ENCODE peak calls at places on chromosomes 12 and 14, in eight cellular contexts. One of them, this sample, is unnamed.

GRCh38 chr12:31369712-31370521 is 44.0 kb upstream of the SINHCAF start:
- DNase-seq in astrocyte: peak
- DNase-seq in endodermal cell: peak
- DNase-seq in OCI-LY7: no peak
- DNase-seq in neural progenitor cell: peak
- DNase-seq in psoas muscle: peak
- DNase-seq in left ventricle myocardium inferior: peak
- DNase-seq in RWPE1: no peak
- DNase-seq in this sample: no peak

GRCh38 chr12:52607314-52607713 is 6.1 kb upstream of the KRT72 start:
- DNase-seq in left ventricle myocardium inferior: no peak
- DNase-seq in neural progenitor cell: no peak
- DNase-seq in astrocyte: no peak
- DNase-seq in psoas muscle: no peak
- DNase-seq in RWPE1: no peak
- DNase-seq in OCI-LY7: no peak
- DNase-seq in endodermal cell: no peak
- DNase-seq in this sample: no peak

GRCh38 chr12:129700036-129700435 is 203.8 kb downstream of the TMEM132D start:
- DNase-seq in astrocyte: no peak
- DNase-seq in psoas muscle: no peak
- DNase-seq in OCI-LY7: no peak
- DNase-seq in RWPE1: no peak
- DNase-seq in neural progenitor cell: no peak
- DNase-seq in endodermal cell: no peak
- DNase-seq in left ventricle myocardium inferior: no peak
- DNase-seq in this sample: no peak

GRCh38 chr12:56699020-56699661 is 11.1 kb upstream of the PTGES3 start:
- DNase-seq in astrocyte: no peak
- DNase-seq in neural progenitor cell: no peak
- DNase-seq in psoas muscle: no peak
- DNase-seq in left ventricle myocardium inferior: no peak
- DNase-seq in RWPE1: no peak
- DNase-seq in endodermal cell: no peak
- DNase-seq in OCI-LY7: no peak
- DNase-seq in this sample: no peak

GRCh38 chr12:5904969-5905368 is 40.1 kb downstream of the ANO2 start:
- DNase-seq in RWPE1: no peak
- DNase-seq in OCI-LY7: no peak
- DNase-seq in psoas muscle: no peak
- DNase-seq in astrocyte: no peak
- DNase-seq in neural progenitor cell: no peak
- DNase-seq in endodermal cell: no peak
- DNase-seq in left ventricle myocardium inferior: no peak
- DNase-seq in this sample: no peak

GRCh38 chr12:111270773-111271172 is 98.1 kb downstream of the PHETA1 start:
- DNase-seq in left ventricle myocardium inferior: no peak
- DNase-seq in astrocyte: no peak
- DNase-seq in OCI-LY7: no peak
- DNase-seq in endodermal cell: peak
- DNase-seq in psoas muscle: no peak
- DNase-seq in RWPE1: peak
- DNase-seq in neural progenitor cell: no peak
- DNase-seq in this sample: no peak

GRCh38 chr12:88566430-88566829 is 13.8 kb downstream of the KITLG start:
- DNase-seq in astrocyte: peak
- DNase-seq in RWPE1: no peak
- DNase-seq in psoas muscle: no peak
- DNase-seq in OCI-LY7: no peak
- DNase-seq in endodermal cell: no peak
- DNase-seq in left ventricle myocardium inferior: no peak
- DNase-seq in neural progenitor cell: no peak
- DNase-seq in this sample: no peak

GRCh38 chr14:87916886-87917275 is 76.1 kb downstream of the GALC start:
- DNase-seq in neural progenitor cell: no peak
- DNase-seq in RWPE1: no peak
- DNase-seq in endodermal cell: no peak
- DNase-seq in left ventricle myocardium inferior: no peak
- DNase-seq in OCI-LY7: no peak
- DNase-seq in psoas muscle: no peak
- DNase-seq in astrocyte: no peak
- DNase-seq in this sample: no peak

GRCh38 chr12:128783129-128783574 is 40.6 kb downstream of the SLC15A4 start:
- DNase-seq in left ventricle myocardium inferior: no peak
- DNase-seq in neural progenitor cell: no peak
- DNase-seq in OCI-LY7: no peak
- DNase-seq in astrocyte: peak
- DNase-seq in RWPE1: no peak
- DNase-seq in endodermal cell: no peak
- DNase-seq in psoas muscle: no peak
- DNase-seq in this sample: no peak

GRCh38 chr12:55708695-55709233 is 1.1 kb upstream of the ITGA7 start:
- DNase-seq in OCI-LY7: no peak
- DNase-seq in RWPE1: no peak
- DNase-seq in left ventricle myocardium inferior: peak
- DNase-seq in astrocyte: no peak
- DNase-seq in neural progenitor cell: no peak
- DNase-seq in endodermal cell: no peak
- DNase-seq in psoas muscle: peak
- DNase-seq in this sample: no peak

GRCh38 chr14:94571950-94572349 is 9.3 kb upstream of the SERPINA5 start:
- DNase-seq in OCI-LY7: no peak
- DNase-seq in psoas muscle: no peak
- DNase-seq in endodermal cell: no peak
- DNase-seq in RWPE1: peak
- DNase-seq in astrocyte: peak
- DNase-seq in left ventricle myocardium inferior: no peak
- DNase-seq in neural progenitor cell: no peak
- DNase-seq in this sample: no peak

GRCh38 chr12:34402899-34403705 is 380.8 kb downstream of the ALG10 start:
- DNase-seq in RWPE1: no peak
- DNase-seq in psoas muscle: peak
- DNase-seq in OCI-LY7: no peak
- DNase-seq in neural progenitor cell: no peak
- DNase-seq in astrocyte: no peak
- DNase-seq in endodermal cell: peak
- DNase-seq in left ventricle myocardium inferior: peak
- DNase-seq in this sample: peak

GRCh38 chr12:34400986-34401658 is 378.8 kb downstream of the ALG10 start:
- DNase-seq in RWPE1: no peak
- DNase-seq in left ventricle myocardium inferior: peak
- DNase-seq in neural progenitor cell: no peak
- DNase-seq in endodermal cell: peak
- DNase-seq in OCI-LY7: no peak
- DNase-seq in psoas muscle: peak
- DNase-seq in astrocyte: no peak
- DNase-seq in this sample: peak

GRCh38 chr12:34403706-34404376 is 381.5 kb downstream of the ALG10 start:
- DNase-seq in neural progenitor cell: no peak
- DNase-seq in RWPE1: no peak
- DNase-seq in endodermal cell: no peak
- DNase-seq in astrocyte: no peak
- DNase-seq in left ventricle myocardium inferior: peak
- DNase-seq in psoas muscle: peak
- DNase-seq in OCI-LY7: no peak
- DNase-seq in this sample: no peak

GRCh38 chr12:34401659-34402227 is 379.4 kb downstream of the ALG10 start:
- DNase-seq in left ventricle myocardium inferior: peak
- DNase-seq in psoas muscle: peak
- DNase-seq in astrocyte: no peak
- DNase-seq in endodermal cell: peak
- DNase-seq in neural progenitor cell: no peak
- DNase-seq in RWPE1: no peak
- DNase-seq in OCI-LY7: no peak
- DNase-seq in this sample: peak

DNA sequence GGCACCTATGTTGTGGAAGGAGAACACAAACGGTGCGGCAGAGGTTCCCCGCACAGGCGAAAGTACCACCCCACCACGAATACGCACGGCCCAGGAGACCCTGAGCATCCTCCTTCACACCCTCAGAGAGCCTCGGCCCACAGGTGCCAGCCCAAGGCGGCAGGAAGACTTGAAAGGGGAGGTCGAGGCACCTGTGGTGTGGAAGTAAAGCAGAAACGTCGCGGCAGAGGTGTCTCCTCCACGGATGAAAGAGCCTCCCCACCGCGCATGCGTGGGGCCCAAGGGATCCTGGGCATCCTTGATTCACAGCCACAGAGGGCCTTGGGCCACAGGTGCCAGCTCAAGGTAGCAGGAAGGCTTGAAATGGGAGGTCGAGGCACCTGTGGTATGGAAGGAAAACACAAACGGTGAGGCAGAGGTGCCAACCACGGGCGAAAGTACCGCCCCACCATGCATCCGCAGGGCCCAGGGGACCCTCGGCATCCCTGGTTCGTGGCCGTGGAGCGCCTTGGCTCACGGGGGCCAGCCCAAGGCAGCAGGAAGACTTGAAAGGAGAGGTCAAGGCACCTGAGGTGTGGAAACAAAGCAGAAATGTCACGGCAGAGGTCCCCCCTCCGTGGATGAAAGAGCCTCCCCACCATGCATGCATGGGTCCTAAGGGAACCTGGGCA is 380.1 kb downstream of the ALG10 start:
- DNase-seq in endodermal cell: peak
- DNase-seq in OCI-LY7: no peak
- DNase-seq in psoas muscle: peak
- DNase-seq in astrocyte: no peak
- DNase-seq in RWPE1: no peak
- DNase-seq in neural progenitor cell: no peak
- DNase-seq in left ventricle myocardium inferior: peak
- DNase-seq in this sample: peak
- H3K27ac ChIP-seq in endodermal cell: no peak
- H3K27ac ChIP-seq in OCI-LY7: no peak
- H3K27ac ChIP-seq in psoas muscle: no peak
- H3K27ac ChIP-seq in astrocyte: no peak
- H3K27ac ChIP-seq in RWPE1: no peak
- H3K27ac ChIP-seq in neural progenitor cell: no peak
- H3K27ac ChIP-seq in left ventricle myocardium inferior: no peak
- H3K27ac ChIP-seq in this sample: no peak

GRCh38 chr12:2794261-2794735 is 472 bp upstream of the FKBP4 start:
- DNase-seq in left ventricle myocardium inferior: no peak
- DNase-seq in astrocyte: peak
- DNase-seq in OCI-LY7: peak
- DNase-seq in neural progenitor cell: no peak
- DNase-seq in endodermal cell: no peak
- DNase-seq in RWPE1: peak
- DNase-seq in psoas muscle: peak
- DNase-seq in this sample: peak
- H3K27ac ChIP-seq in left ventricle myocardium inferior: peak
- H3K27ac ChIP-seq in astrocyte: no peak
- H3K27ac ChIP-seq in OCI-LY7: no peak
- H3K27ac ChIP-seq in neural progenitor cell: no peak
- H3K27ac ChIP-seq in endodermal cell: no peak
- H3K27ac ChIP-seq in RWPE1: peak
- H3K27ac ChIP-seq in psoas muscle: peak
- H3K27ac ChIP-seq in this sample: peak

DNA sequence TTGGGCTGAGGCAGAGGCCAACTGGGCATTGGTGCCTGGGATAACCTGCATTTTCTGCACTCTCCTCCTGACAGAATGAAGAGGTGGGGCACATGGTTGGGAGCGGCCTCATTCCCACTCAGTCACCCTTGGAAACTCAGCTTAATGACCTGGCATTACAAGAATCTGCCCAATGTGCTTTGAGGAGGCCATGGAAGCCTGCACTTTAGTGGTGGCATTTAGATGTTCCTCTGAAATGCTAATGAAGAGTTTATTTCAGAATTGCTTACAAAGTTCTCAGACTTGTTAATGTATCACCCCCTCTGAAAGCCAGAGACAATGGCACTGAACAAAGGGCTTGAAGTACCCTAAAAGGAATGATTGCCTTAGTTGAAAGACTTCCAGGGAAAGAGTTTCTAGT is 71.4 kb upstream of the PARP11 start:
- DNase-seq in OCI-LY7: no peak
- DNase-seq in RWPE1: no peak
- DNase-seq in endodermal cell: peak
- DNase-seq in psoas muscle: no peak
- DNase-seq in astrocyte: no peak
- DNase-seq in neural progenitor cell: no peak
- DNase-seq in left ventricle myocardium inferior: no peak
- DNase-seq in this sample: no peak
- H3K27ac ChIP-seq in OCI-LY7: no peak
- H3K27ac ChIP-seq in RWPE1: no peak
- H3K27ac ChIP-seq in endodermal cell: peak
- H3K27ac ChIP-seq in psoas muscle: no peak
- H3K27ac ChIP-seq in astrocyte: no peak
- H3K27ac ChIP-seq in neural progenitor cell: no peak
- H3K27ac ChIP-seq in left ventricle myocardium inferior: no peak
- H3K27ac ChIP-seq in this sample: no peak

GRCh38 chr14:70771781-70772212 is 37.5 kb downstream of the MAP3K9 start:
- DNase-seq in neural progenitor cell: peak
- DNase-seq in left ventricle myocardium inferior: no peak
- DNase-seq in OCI-LY7: no peak
- DNase-seq in psoas muscle: no peak
- DNase-seq in astrocyte: peak
- DNase-seq in endodermal cell: peak
- DNase-seq in RWPE1: no peak
- DNase-seq in this sample: no peak
- H3K27ac ChIP-seq in neural progenitor cell: no peak
- H3K27ac ChIP-seq in left ventricle myocardium inferior: no peak
- H3K27ac ChIP-seq in OCI-LY7: no peak
- H3K27ac ChIP-seq in psoas muscle: no peak
- H3K27ac ChIP-seq in astrocyte: no peak
- H3K27ac ChIP-seq in endodermal cell: no peak
- H3K27ac ChIP-seq in RWPE1: peak
- H3K27ac ChIP-seq in this sample: no peak

DNA sequence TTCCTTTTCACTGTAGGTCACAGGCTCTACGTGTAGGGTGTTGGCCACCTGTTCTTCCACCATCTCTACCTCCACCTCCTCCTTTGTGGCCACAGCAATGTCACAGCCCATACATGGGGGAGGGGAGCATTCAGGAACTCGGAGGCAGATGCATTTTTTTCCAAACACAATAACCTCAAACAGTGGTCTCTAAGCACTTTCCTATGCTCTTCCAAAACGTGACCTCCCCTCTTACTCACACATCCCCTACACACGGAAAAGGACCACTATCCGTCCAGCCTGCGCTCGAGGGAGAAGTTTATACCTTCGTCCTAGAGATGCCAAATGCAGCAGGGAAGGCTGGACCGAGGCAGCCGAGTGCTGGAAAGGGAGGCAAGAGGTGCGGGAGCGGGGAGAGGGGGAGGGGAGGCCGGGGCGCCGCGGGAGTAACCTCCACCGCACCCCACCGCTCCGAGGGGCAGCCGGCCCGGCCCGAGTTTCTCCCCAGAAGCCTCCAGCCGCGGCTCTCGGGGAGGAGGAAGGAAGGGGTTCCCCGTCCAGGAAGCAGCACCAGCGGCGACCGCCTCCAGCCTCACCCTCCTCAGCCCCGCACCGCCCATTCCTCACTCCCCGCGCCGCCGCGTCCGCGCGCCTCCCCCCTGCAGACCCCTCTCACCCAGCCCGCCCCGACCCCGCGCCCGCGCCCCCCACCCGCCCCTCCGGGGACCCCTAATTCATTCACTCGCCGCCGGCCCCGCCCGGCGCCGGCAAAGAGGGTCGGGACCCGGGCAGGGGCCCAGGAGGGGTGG is 584 bp downstream of the KRAS start:
- DNase-seq in psoas muscle: peak
- DNase-seq in RWPE1: peak
- DNase-seq in left ventricle myocardium inferior: peak
- DNase-seq in astrocyte: no peak
- DNase-seq in endodermal cell: peak
- DNase-seq in neural progenitor cell: peak
- DNase-seq in OCI-LY7: peak
- DNase-seq in this sample: peak
- H3K27ac ChIP-seq in psoas muscle: peak
- H3K27ac ChIP-seq in RWPE1: peak
- H3K27ac ChIP-seq in left ventricle myocardium inferior: peak
- H3K27ac ChIP-seq in astrocyte: peak
- H3K27ac ChIP-seq in endodermal cell: no peak
- H3K27ac ChIP-seq in neural progenitor cell: peak
- H3K27ac ChIP-seq in OCI-LY7: peak
- H3K27ac ChIP-seq in this sample: peak

GRCh38 chr12:49296836-49297694 is 2.1 kb downstream of the PRPH start:
- DNase-seq in psoas muscle: no peak
- DNase-seq in endodermal cell: peak
- DNase-seq in astrocyte: no peak
- DNase-seq in RWPE1: peak
- DNase-seq in neural progenitor cell: peak
- DNase-seq in left ventricle myocardium inferior: no peak
- DNase-seq in OCI-LY7: no peak
- DNase-seq in this sample: no peak
- H3K27ac ChIP-seq in psoas muscle: no peak
- H3K27ac ChIP-seq in endodermal cell: no peak
- H3K27ac ChIP-seq in astrocyte: no peak
- H3K27ac ChIP-seq in RWPE1: peak
- H3K27ac ChIP-seq in neural progenitor cell: no peak
- H3K27ac ChIP-seq in left ventricle myocardium inferior: no peak
- H3K27ac ChIP-seq in OCI-LY7: no peak
- H3K27ac ChIP-seq in this sample: no peak

This sample was measured in CD8-positive, alpha-beta T cell.